ENCODE peak calls at places on chromosomes 1 and 21, in six cellular contexts. R, Z, F, E, S and U are unnamed samples.

GRCh38 chr1:113905435-113905861 is 322 bp downstream of the DCLRE1B start:
- DNase-seq in S (no peak), R (no peak), E (no peak), Z (no peak), F (peak; percentile 54), U (peak; percentile 50)

GRCh38 chr1:175493999-175494336 is 249.4 kb downstream of the TNR start:
- DNase-seq in S (no peak), R (no peak), E (no peak), Z (no peak), F (no peak), U (no peak)

GRCh38 chr1:43073490-43074230 is 98.4 kb downstream of the EBNA1BP2 start:
- DNase-seq in Z (peak; percentile 83), S (peak; percentile 67), F (peak; percentile 77), R (peak; percentile 84), E (peak; percentile 71), U (peak; percentile 80)

GRCh38 chr1:198749279-198749678 is 110.4 kb downstream of the PTPRC start:
- DNase-seq in R (no peak), F (no peak), E (peak; percentile 49), S (no peak), Z (peak; percentile 45), U (no peak)

GRCh38 chr21:37237764-37238163 is 29.4 kb downstream of the VPS26C start:
- DNase-seq in E (no peak), Z (no peak), R (no peak), F (no peak), S (no peak), U (no peak)

GRCh38 chr1:25572708-25573590 is 29.5 kb downstream of the LDLRAP1 start:
- DNase-seq in Z (peak; percentile 60), F (peak; percentile 57), S (peak; percentile 44), R (peak; percentile 47), E (peak; percentile 42), U (peak; percentile 67)

GRCh38 chr1:16375521-16376359 is 8.7 kb downstream of the SZRD1 start:
- DNase-seq in R (peak; percentile 57), F (no peak), S (peak; percentile 66), E (peak; percentile 78), Z (peak; percentile 85), U (no peak)

GRCh38 chr1:70487910-70488665 is 77.0 kb downstream of the CTH start:
- DNase-seq in E (peak; percentile 34), F (peak; percentile 54), S (no peak), Z (peak; percentile 57), R (peak; percentile 82), U (peak; percentile 65)

GRCh38 chr1:17059391-17060128 is 5.7 kb upstream of the SDHB start:
- DNase-seq in E (peak; percentile 71), S (peak; percentile 68), R (peak; percentile 85), Z (peak; percentile 78), F (peak; percentile 90), U (peak; percentile 83)

GRCh38 chr1:8858112-8858668 is 20.3 kb downstream of the ENO1 start:
- DNase-seq in E (peak; percentile 88), R (no peak), Z (peak; percentile 92), F (peak; percentile 91), S (peak; percentile 45), U (no peak)

GRCh38 chr1:56814205-56814604 is 5.0 kb downstream of the FYB2 start:
- DNase-seq in S (no peak), Z (peak; percentile 6), F (no peak), R (no peak), E (no peak), U (no peak)

GRCh38 chr1:54283214-54283996 is 83.4 kb downstream of the MRPL37 start:
- DNase-seq in Z (no peak), S (no peak), F (peak; percentile 33), E (no peak), R (no peak), U (no peak)

GRCh38 chr1:211633523-211633843 is 41.9 kb downstream of the NEK2 start:
- DNase-seq in Z (no peak), S (no peak), E (no peak), R (no peak), F (no peak), U (no peak)

GRCh38 chr1:15153184-15153841 is at the start of gene TMEM51:
- DNase-seq in E (peak; percentile 64), F (no peak), S (no peak), R (peak; percentile 79), Z (peak; percentile 40), U (no peak)

GRCh38 chr1:17007121-17007520 is 4.6 kb downstream of the ATP13A2 start:
- DNase-seq in E (no peak), R (no peak), S (no peak), F (no peak), Z (no peak), U (no peak)

GRCh38 chr1:91601554-91602322 is 101.1 kb downstream of the CDC7 start:
- DNase-seq in F (no peak), Z (no peak), S (no peak), E (no peak), R (no peak), U (no peak)

GRCh38 chr21:22474403-22474802 is 1476.2 kb downstream of the NCAM2 start:
- DNase-seq in Z (no peak), F (no peak), S (no peak), R (no peak), E (no peak), U (no peak)

GRCh38 chr1:33624261-33624990 is 152.0 kb downstream of the ZSCAN20 start:
- DNase-seq in R (no peak), F (no peak), Z (no peak), E (no peak), S (no peak), U (no peak)

GRCh38 chr1:2970311-2971145 is 50.7 kb upstream of the ACTRT2 start:
- DNase-seq in F (no peak), E (no peak), S (no peak), R (no peak), Z (no peak), U (no peak)

GRCh38 chr21:25571726-25572121 is 35.6 kb downstream of the MRPL39 start:
- DNase-seq in F (no peak), E (no peak), Z (no peak), R (no peak), S (no peak), U (peak; percentile 46)

GRCh38 chr21:39631842-39632577 is 19.3 kb downstream of the B3GALT5 start:
- DNase-seq in E (no peak), F (no peak), S (no peak), R (no peak), Z (no peak), U (no peak)

GRCh38 chr21:39633770-39634181 is 21.0 kb downstream of the B3GALT5 start:
- DNase-seq in F (no peak), Z (peak; percentile 5), R (no peak), S (peak; percentile 98), E (peak; percentile 92), U (no peak)

GRCh38 chr21:39634507-39634906 is 21.8 kb downstream of the B3GALT5 start:
- DNase-seq in Z (no peak), F (no peak), E (no peak), R (no peak), S (no peak), U (no peak)

GRCh38 chr21:39630827-39631226 is 18.1 kb downstream of the B3GALT5 start:
- DNase-seq in R (no peak), E (peak; percentile 3), Z (no peak), F (no peak), S (peak; percentile 61), U (no peak)

GRCh38 chr21:39633043-39633442 is 20.3 kb downstream of the B3GALT5 start:
- DNase-seq in E (peak; percentile 52), R (no peak), Z (no peak), F (no peak), S (peak; percentile 47), U (no peak)
- H3K4me3 ChIP-seq in E (no peak overlapping the region), R (no peak overlapping the region), Z (no peak overlapping the region), F (no peak overlapping the region), S (no peak overlapping the region), U (no peak overlapping the region)

GRCh38 chr1:206925116-206925736 is 3.5 kb upstream of the FCMR start:
- DNase-seq in R (no peak), E (no peak), F (peak; percentile 61), S (no peak), Z (no peak), U (peak; percentile 97)
- TF ChIP-seq CTCF in R (no peak), E (no peak), F (no peak), S (no peak), Z (no peak), U (peak; percentile 26)

GRCh38 chr1:160539896-160540858 is 17.1 kb upstream of the SLAMF6 start:
- DNase-seq in Z (no peak), R (no peak), S (no peak), E (no peak), F (peak; percentile 99), U (peak; percentile 93)
- H3K4me3 ChIP-seq in Z (no peak overlapping the region), R (no peak overlapping the region), S (no peak overlapping the region), E (no peak overlapping the region), F (peak overlapping the region; percentile 26), U (peak overlapping the region; percentile 32)

GRCh38 chr1:201375169-201375568 is 2.3 kb downstream of the TNNT2 start:
- DNase-seq in E (no peak), R (no peak), Z (no peak), F (peak; percentile 22), S (no peak), U (no peak)
- TF ChIP-seq CTCF in E (peak; percentile 22), R (peak; percentile 31), Z (no peak), F (peak; percentile 10), S (peak; percentile 13), U (no peak)

GRCh38 chr1:1433804-1434130 is 1.7 kb upstream of the VWA1 start:
- DNase-seq in F (peak; percentile 47), R (no peak), E (peak; percentile 39), Z (peak; percentile 66), S (no peak), U (no peak)
- H3K4me3 ChIP-seq in F (no peak overlapping the region), R (no peak overlapping the region), E (no peak overlapping the region), Z (no peak overlapping the region), S (no peak overlapping the region), U (no peak overlapping the region)

GRCh38 chr1:208576425-208576824 is 332.2 kb upstream of the PLXNA2 start:
- DNase-seq in S (no peak), R (no peak), E (no peak), F (no peak), Z (no peak), U (no peak)
- TF ChIP-seq CTCF in S (no peak), R (no peak), E (no peak), F (no peak), Z (no peak), U (no peak)

DNA sequence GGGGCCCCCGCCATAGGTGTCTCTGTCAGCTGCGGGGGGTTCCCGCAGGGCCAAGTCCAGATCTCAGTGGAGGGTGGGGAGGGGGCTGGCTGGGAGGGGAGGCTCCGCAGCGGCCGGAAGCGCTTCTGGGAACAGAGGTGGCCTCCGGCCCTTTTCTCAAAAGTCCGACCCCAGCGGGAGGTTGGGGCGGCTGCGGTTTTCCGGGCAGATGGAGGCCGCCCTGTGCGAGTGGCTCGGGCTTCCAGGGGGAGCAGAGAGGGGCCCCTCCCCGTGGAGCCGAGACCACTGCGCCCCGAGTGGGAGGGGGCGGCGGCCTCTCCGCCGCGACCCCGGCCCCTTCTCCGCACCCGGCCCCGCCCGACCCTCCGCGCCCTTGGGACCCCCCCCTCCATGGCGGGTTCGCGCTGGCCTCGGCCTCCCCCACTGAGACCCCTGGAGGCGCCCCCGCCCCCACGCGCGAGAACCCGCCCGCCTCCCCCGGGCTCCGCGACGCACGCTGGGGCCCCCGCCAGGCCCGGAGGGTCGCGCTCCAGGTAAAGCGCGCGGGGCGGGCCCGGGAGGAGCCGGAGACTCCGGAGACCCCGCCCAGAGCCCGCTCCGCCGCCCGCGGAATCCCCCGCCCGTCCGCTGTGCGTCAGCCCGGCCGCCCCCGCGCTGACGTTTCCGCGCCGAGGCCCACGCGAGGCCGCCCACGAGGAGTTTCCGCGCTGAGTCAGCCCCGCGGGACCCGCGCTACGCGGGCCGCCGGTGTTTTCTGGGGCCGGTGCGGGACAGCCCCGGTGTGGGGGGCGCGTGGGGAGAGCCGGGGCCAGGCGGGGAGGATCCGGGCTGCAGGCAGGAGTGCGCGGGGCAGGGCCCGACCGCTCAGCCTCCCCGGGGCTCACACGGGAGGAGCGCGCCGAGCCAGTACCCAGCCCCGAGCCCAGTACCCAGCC is 5.2 kb downstream of the TNFRSF18 start:
- DNase-seq in S (peak; percentile 20), F (peak; percentile 67), E (peak; percentile 63), R (peak; percentile 57), Z (peak; percentile 37), U (peak; percentile 50)
- H3K4me3 ChIP-seq in S (peak overlapping the region; percentile 17), F (no peak overlapping the region), E (peak overlapping the region; percentile 71), R (peak overlapping the region; percentile 48), Z (peak overlapping the region; percentile 18), U (peak overlapping the region; percentile 27)